ENCODE peak calls at places on chromosomes 5 and 9, in four cellular contexts. Q is uterus, K is psoas muscle, A is fibroblast of pulmonary artery. O is an unnamed sample.

GRCh38 chr9:68834931-68835520 is 130.0 kb downstream of the PIP5K1B start:
- DNase-seq in K (no peak), A (no peak), Q (no peak), O (no peak)

GRCh38 chr5:102811962-102812361 is 56.9 kb downstream of the PAM start:
- DNase-seq in A (peak), Q (no peak), K (no peak), O (no peak)

GRCh38 chr9:109440117-109440515 is 58.0 kb downstream of the PTPN3 start:
- DNase-seq in A (no peak), K (no peak), Q (no peak), O (peak)

GRCh38 chr9:133509179-133510083 is 15.3 kb downstream of the MYMK start:
- DNase-seq in K (peak), A (no peak), Q (no peak), O (no peak)

GRCh38 chr5:126538579-126538978 is 56.4 kb downstream of the ALDH7A1 start:
- DNase-seq in K (no peak), Q (no peak), A (no peak), O (no peak)

GRCh38 chr5:178120661-178121357 is 7.5 kb downstream of the N4BP3 start:
- DNase-seq in Q (peak), K (peak), A (peak), O (peak)

GRCh38 chr5:179827684-179828083 is 7.0 kb downstream of the SQSTM1 start:
- DNase-seq in K (no peak), Q (no peak), A (no peak), O (no peak)

GRCh38 chr5:123855630-123856029 is 343.7 kb downstream of the CSNK1G3 start:
- DNase-seq in A (no peak), Q (no peak), K (no peak), O (no peak)

GRCh38 chr5:1792842-1793266 is 6.8 kb downstream of the MRPL36 start:
- DNase-seq in Q (no peak), K (no peak), A (peak), O (peak)

GRCh38 chr9:121483473-121484031 is 16.1 kb downstream of the GGTA1 start:
- DNase-seq in K (no peak), Q (no peak), A (no peak), O (no peak)

GRCh38 chr9:81999806-82000205 is 11.2 kb downstream of the SPATA31D1 start:
- DNase-seq in A (no peak), Q (no peak), K (no peak), O (no peak)

GRCh38 chr5:116498478-116498877 is 76.1 kb downstream of the SEMA6A start:
- DNase-seq in A (no peak), Q (no peak), K (no peak), O (no peak)

GRCh38 chr9:17906204-17906840 is 327.5 kb downstream of the SH3GL2 start:
- DNase-seq in A (no peak), Q (peak), K (peak), O (no peak)

GRCh38 chr9:86487222-86487841 is 133.1 kb upstream of the TUT7 start:
- DNase-seq in K (no peak), Q (no peak), A (peak), O (peak)

GRCh38 chr9:3879731-3880493 is 354.1 kb upstream of the RFX3 start:
- DNase-seq in A (no peak), Q (no peak), K (no peak), O (no peak)

GRCh38 chr9:447230-448025 is 232.8 kb downstream of the DOCK8 start:
- DNase-seq in Q (no peak), K (no peak), A (no peak), O (peak)

GRCh38 chr9:110109331-110110110 is 98.4 kb downstream of the C9orf152 start:
- DNase-seq in K (no peak), Q (no peak), A (peak), O (no peak)

GRCh38 chr5:43485406-43485805 is 1.7 kb upstream of the TMEM267 start:
- DNase-seq in Q (no peak), A (no peak), K (no peak), O (no peak)

GRCh38 chr5:55624841-55625602 is 87.1 kb downstream of the SLC38A9 start:
- DNase-seq in A (no peak), K (no peak), Q (no peak), O (no peak)

GRCh38 chr9:131839281-131840084 is 99.6 kb upstream of the RAPGEF1 start:
- DNase-seq in A (peak), K (no peak), Q (no peak), O (no peak)

GRCh38 chr5:178284095-178284675 is 51.6 kb upstream of the PHYKPL start:
- DNase-seq in K (no peak), A (peak), Q (no peak), O (peak)

GRCh38 chr9:133569891-133570651 is 35.6 kb downstream of the ADAMTSL2 start:
- DNase-seq in K (no peak), Q (no peak), A (no peak), O (no peak)

GRCh38 chr9:81791076-81791475 is 101.7 kb upstream of the TLE1 start:
- DNase-seq in K (no peak), Q (no peak), A (no peak), O (no peak)

GRCh38 chr5:169442354-169443248 is 141.0 kb upstream of the SPDL1 start:
- DNase-seq in Q (no peak), A (no peak), K (no peak), O (no peak)

GRCh38 chr5:151345808-151346478 is 1.4 kb downstream of the SLC36A2 start:
- DNase-seq in Q (no peak), K (peak), A (no peak), O (no peak)
- H3K4me3 ChIP-seq in Q (no peak), K (peak), A (no peak), O (no peak)

GRCh38 chr9:9598723-9599122 is 1014.1 kb downstream of the PTPRD start:
- DNase-seq in A (no peak), Q (no peak), K (no peak), O (no peak)
- TF ChIP-seq CTCF in A (no peak), Q (no peak), K (no peak), O (no peak)

GRCh38 chr9:135907006-135907434 is 326 bp downstream of the CAMSAP1 start:
- DNase-seq in Q (no peak), A (peak), K (peak), O (peak)
- H3K4me3 ChIP-seq in Q (peak), A (peak), K (peak), O (peak)

DNA sequence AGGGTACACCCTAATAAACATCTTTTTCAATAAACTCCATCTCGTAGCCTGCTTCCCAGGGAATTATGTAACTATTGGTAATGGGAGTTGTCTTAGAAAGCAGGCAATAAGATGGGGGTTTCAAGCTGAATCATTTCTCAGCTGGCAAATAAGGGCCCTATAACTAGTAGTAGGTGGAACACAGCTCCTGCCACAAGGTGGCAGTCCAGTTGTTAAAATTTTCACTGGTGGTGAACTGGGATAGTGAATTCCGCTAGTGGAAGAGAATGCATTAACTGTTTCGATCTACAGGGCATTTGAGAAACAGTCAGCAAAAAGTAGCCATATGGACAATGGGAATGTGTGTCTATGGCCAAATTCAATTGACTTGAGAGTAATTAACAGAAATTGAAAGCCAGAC is 27.7 kb downstream of the PCDHB15 start:
- DNase-seq in A (no peak), Q (no peak), K (no peak), O (no peak)
- TF ChIP-seq CTCF in A (no peak), Q (no peak), K (no peak), O (no peak)

GRCh38 chr5:173572431-173573125 is 43.9 kb downstream of the BOD1 start:
- DNase-seq in K (no peak), A (no peak), Q (no peak), O (no peak)
- H3K4me3 ChIP-seq in K (peak), A (no peak), Q (no peak), O (no peak)

GRCh38 chr5:172452398-172453205 is 1.7 kb downstream of the SH3PXD2B start:
- DNase-seq in K (no peak), Q (no peak), A (peak), O (peak)
- TF ChIP-seq CTCF in K (no peak), Q (no peak), A (peak), O (peak)

GRCh38 chr9:36275060-36275459 is 16.8 kb upstream of the GNE start:
- DNase-seq in A (no peak), K (no peak), Q (no peak), O (no peak)

GRCh38 chr9:36278243-36278642 is 20.0 kb upstream of the GNE start:
- DNase-seq in K (no peak), A (no peak), Q (no peak), O (no peak)

GRCh38 chr9:36276254-36276653 is 18.0 kb upstream of the GNE start:
- DNase-seq in Q (no peak), K (no peak), A (no peak), O (no peak)

GRCh38 chr9:36280989-36281388 is 22.7 kb upstream of the GNE start:
- DNase-seq in K (no peak), Q (no peak), A (no peak), O (no peak)

DNA sequence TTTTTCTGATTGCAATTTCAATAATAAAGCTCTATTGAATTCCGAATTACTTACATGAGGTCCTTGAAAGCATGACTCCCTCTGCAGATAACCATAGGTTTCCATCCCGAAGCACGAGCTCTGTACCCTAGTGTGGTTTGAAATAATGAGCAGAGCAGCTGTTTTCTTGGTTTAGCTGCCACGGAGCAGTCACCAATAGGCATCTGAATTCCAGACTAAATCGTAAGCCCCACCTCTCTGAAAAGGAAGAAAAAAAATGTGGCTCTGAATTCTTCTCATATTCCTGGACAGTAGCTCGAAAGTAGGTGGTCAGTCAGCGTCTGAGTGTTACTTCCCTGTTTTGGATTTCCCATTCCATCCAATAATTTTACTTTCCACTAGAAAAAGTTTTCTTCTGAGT is 18.6 kb upstream of the GNE start:
- DNase-seq in Q (no peak), K (no peak), A (peak), O (no peak)
- H3K4me3 ChIP-seq in Q (peak), K (no peak), A (peak), O (no peak)

DNA sequence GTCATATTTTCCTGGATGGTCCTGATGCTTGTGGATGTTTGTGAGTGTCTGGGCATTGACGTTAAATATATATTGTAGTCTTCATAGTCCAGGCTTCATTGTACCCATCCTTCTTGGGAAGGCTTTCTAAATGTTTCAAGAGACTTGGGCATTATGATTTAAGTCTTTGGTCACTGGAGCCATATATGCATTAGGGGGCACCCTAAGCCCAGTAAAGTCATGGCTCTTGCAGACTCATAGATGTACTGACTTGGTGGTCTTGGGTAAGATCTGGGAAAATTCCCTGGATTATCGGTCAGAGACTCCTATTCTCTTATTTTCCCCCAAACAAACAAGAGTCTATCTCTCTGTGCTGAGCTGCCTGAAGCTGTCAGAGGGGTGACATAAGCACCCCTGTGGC is 271.1 kb downstream of the TRIM36 start:
- DNase-seq in K (no peak), Q (no peak), A (no peak), O (peak)
- TF ChIP-seq CTCF in K (no peak), Q (no peak), A (no peak), O (peak)

O was measured in GM12865.